ENCODE peak calls at places on chromosomes 6 and 20, in five cellular contexts. C is K562, V is 8988T, O is HEK293T, Z is GM10248. F is an unnamed sample.

GRCh38 chr20:49313271-49313670 is 35.4 kb upstream of the ZNFX1 start:
- DNase-seq in C (no peak), V (no peak), O (no peak), Z (no peak), F (no peak)

GRCh38 chr20:1376453-1377270 is 16.2 kb downstream of the FKBP1A start:
- DNase-seq in C (no peak), V (no peak), O (no peak), Z (no peak), F (no peak)

GRCh38 chr20:17688965-17689364 is 6.9 kb upstream of the RRBP1 start:
- DNase-seq in C (no peak), V (no peak), O (no peak), Z (no peak), F (no peak)

GRCh38 chr6:37354526-37355384 is 972 bp downstream of the RNF8 start:
- DNase-seq in C (peak), V (peak), O (peak), Z (peak), F (no peak)

GRCh38 chr6:149905911-149906371 is 8.0 kb upstream of the RAET1E start:
- DNase-seq in C (no peak), V (no peak), O (no peak), Z (no peak), F (no peak)

GRCh38 chr6:2166717-2167116 is 78.7 kb downstream of the GMDS start:
- DNase-seq in C (no peak), V (no peak), O (no peak), Z (no peak), F (no peak)

GRCh38 chr6:14863896-14864850 is 381.7 kb upstream of the JARID2 start:
- DNase-seq in C (peak), V (no peak), O (peak), Z (no peak), F (no peak)

GRCh38 chr20:40990542-40991120 is 38.0 kb upstream of the TOP1 start:
- DNase-seq in C (peak), V (peak), O (peak), Z (peak), F (peak)

GRCh38 chr6:4102687-4103244 is 23.8 kb upstream of the FAM217A start:
- DNase-seq in C (no peak), V (no peak), O (peak), Z (no peak), F (no peak)

GRCh38 chr20:58092871-58093270 is 135.6 kb downstream of the ANKRD60 start:
- DNase-seq in C (no peak), V (no peak), O (no peak), Z (no peak), F (no peak)

GRCh38 chr6:147624946-147625515 is 116.5 kb downstream of the SAMD5 start:
- DNase-seq in C (no peak), V (no peak), O (no peak), Z (no peak), F (no peak)

GRCh38 chr20:16107172-16107870 is 465.9 kb downstream of the KIF16B start:
- DNase-seq in C (no peak), V (no peak), O (no peak), Z (no peak), F (no peak)

GRCh38 chr6:134472661-134473060 is 154.7 kb upstream of the SGK1 start:
- DNase-seq in C (no peak), V (no peak), O (no peak), Z (no peak), F (no peak)

GRCh38 chr6:36800223-36801095 is 38.8 kb downstream of the CPNE5 start:
- DNase-seq in C (no peak), V (no peak), O (no peak), Z (no peak), F (no peak)

GRCh38 chr6:28940294-28940858 is 16.6 kb upstream of the TRIM27 start:
- DNase-seq in C (peak), V (no peak), O (peak), Z (no peak), F (no peak)

GRCh38 chr6:167506443-167507231 is 181.8 kb downstream of the TTLL2 start:
- DNase-seq in C (no peak), V (no peak), O (no peak), Z (no peak), F (no peak)

GRCh38 chr6:57267586-57268293 is 45.6 kb upstream of the RAB23 start:
- DNase-seq in C (peak), V (peak), O (peak), Z (no peak), F (peak)

GRCh38 chr6:170152989-170153388 is 137.9 kb downstream of the DLL1 start:
- DNase-seq in C (peak), V (peak), O (no peak), Z (no peak), F (no peak)

GRCh38 chr6:112268628-112269027 is 14.3 kb upstream of the LAMA4 start:
- DNase-seq in C (no peak), V (no peak), O (no peak), Z (no peak), F (no peak)

GRCh38 chr20:51381557-51381956 is 161.0 kb downstream of the NFATC2 start:
- DNase-seq in C (no peak), V (no peak), O (no peak), Z (no peak), F (no peak)

GRCh38 chr20:46786566-46786965 is 77.1 kb downstream of the SLC2A10 start:
- DNase-seq in C (no peak), V (no peak), O (no peak), Z (no peak), F (no peak)

GRCh38 chr6:8183266-8183665 is 80.9 kb upstream of the EEF1E1 start:
- DNase-seq in C (no peak), V (no peak), O (no peak), Z (no peak), F (no peak)

GRCh38 chr20:63690001-63690897 is 6.2 kb upstream of the TNFRSF6B start:
- DNase-seq in C (no peak), V (no peak), O (no peak), Z (no peak), F (no peak)

GRCh38 chr20:33992145-33992922 is 1.4 kb upstream of the RALY start:
- DNase-seq in C (no peak), V (no peak), O (peak), Z (no peak), F (no peak)

GRCh38 chr6:169172946-169173345 is 80.7 kb downstream of the THBS2 start:
- DNase-seq in C (no peak), V (no peak), O (no peak), Z (no peak), F (no peak)

GRCh38 chr6:4637691-4638433 is 138.3 kb upstream of the CDYL start:
- DNase-seq in C (peak), V (no peak), O (no peak), Z (peak), F (peak)

GRCh38 chr6:13299403-13299821 is 28.9 kb downstream of the TBC1D7 start:
- DNase-seq in C (no peak), V (no peak), O (no peak), Z (no peak), F (no peak)

GRCh38 chr6:21079468-21080048 is 514.0 kb upstream of the SOX4 start:
- DNase-seq in C (no peak), V (no peak), O (no peak), Z (no peak), F (no peak)

GRCh38 chr20:48933017-48933766 is 11.7 kb downstream of the ARFGEF2 start:
- DNase-seq in C (no peak), V (no peak), O (no peak), Z (no peak), F (no peak)

GRCh38 chr6:119499797-119500196 is 150.2 kb upstream of the MAN1A1 start:
- DNase-seq in C (no peak), V (no peak), O (no peak), Z (no peak), F (no peak)

GRCh38 chr20:23257106-23257761 is 93.4 kb upstream of the NXT1 start:
- DNase-seq in C (no peak), V (no peak), O (no peak), Z (no peak), F (no peak)

GRCh38 chr20:22512911-22513489 is 71.4 kb downstream of the FOXA2 start:
- DNase-seq in C (no peak), V (no peak), O (no peak), Z (no peak), F (no peak)

GRCh38 chr6:82040405-82041221 is 206.9 kb downstream of the IBTK start:
- DNase-seq in C (peak), V (no peak), O (peak), Z (peak), F (no peak)

GRCh38 chr20:2093883-2094282 is 7.7 kb upstream of the STK35 start:
- DNase-seq in C (no peak), V (no peak), O (no peak), Z (no peak), F (no peak)

F was measured in skeletal muscle cell.